ENCODE peak calls at places on chromosome 3, in five cellular contexts. X, B, Q, D and R are unnamed samples.

GRCh38 chr3:54304867-54305266 is 182.5 kb downstream of the CACNA2D3 start:
- DNase-seq in X (no peak), B (no peak), Q (no peak), D (no peak), R (no peak)

GRCh38 chr3:154795582-154795981 is 284.5 kb upstream of the MME start:
- DNase-seq in X (no peak), B (no peak), Q (no peak), D (peak), R (no peak)

GRCh38 chr3:30644615-30645014 is 38.2 kb downstream of the TGFBR2 start:
- DNase-seq in X (no peak), B (no peak), Q (no peak), D (no peak), R (no peak)

GRCh38 chr3:58104155-58104554 is 95.9 kb downstream of the FLNB start:
- DNase-seq in X (no peak), B (no peak), Q (no peak), D (no peak), R (peak)

GRCh38 chr3:16290827-16291196 is 25.8 kb downstream of the OXNAD1 start:
- DNase-seq in X (no peak), B (peak), Q (no peak), D (no peak), R (no peak)

GRCh38 chr3:66692108-66692750 is 191.4 kb upstream of the LRIG1 start:
- DNase-seq in X (no peak), B (no peak), Q (no peak), D (no peak), R (no peak)

GRCh38 chr3:184320099-184320445 is 5.7 kb downstream of the EIF4G1 start:
- DNase-seq in X (peak), B (no peak), Q (no peak), D (peak), R (peak)

GRCh38 chr3:66092175-66092990 is 53.7 kb upstream of the MAGI1 start:
- DNase-seq in X (no peak), B (no peak), Q (no peak), D (no peak), R (no peak)

GRCh38 chr3:172411478-172411947 is 36.7 kb downstream of the GHSR start:
- DNase-seq in X (no peak), B (no peak), Q (no peak), D (no peak), R (no peak)

GRCh38 chr3:101729586-101729985 is 5.2 kb downstream of the CEP97 start:
- DNase-seq in X (no peak), B (no peak), Q (no peak), D (no peak), R (no peak)

GRCh38 chr3:80233576-80233975 is 465.8 kb upstream of the ROBO1 start:
- DNase-seq in X (no peak), B (no peak), Q (no peak), D (no peak), R (no peak)

GRCh38 chr3:178901204-178901603 is 170.4 kb downstream of the ZMAT3 start:
- DNase-seq in X (no peak), B (no peak), Q (no peak), D (no peak), R (no peak)

GRCh38 chr3:14227866-14228265 is 49.2 kb downstream of the LSM3 start:
- DNase-seq in X (no peak), B (no peak), Q (no peak), D (no peak), R (no peak)

GRCh38 chr3:50625131-50625878 is 8.4 kb downstream of the MAPKAPK3 start:
- DNase-seq in X (no peak), B (no peak), Q (no peak), D (no peak), R (no peak)

GRCh38 chr3:28726840-28727239 is 378.2 kb upstream of the AZI2 start:
- DNase-seq in X (peak), B (no peak), Q (peak), D (peak), R (peak)

GRCh38 chr3:98331329-98331728 is 22.3 kb upstream of the OR5K4 start:
- DNase-seq in X (no peak), B (no peak), Q (no peak), D (no peak), R (no peak)